ENCODE peak calls at places on chromosomes 5 and 9, in seven cellular contexts. One of them, this sample, is unnamed.

GRCh38 chr5:143064661-143065060 is 294.5 kb downstream of the ARHGAP26 start:
- DNase-seq in colonic mucosa: no peak
- DNase-seq in stimulated activated CD4-positive, alpha-beta T cell treated with anti-CD3 and anti-CD28 coated beads, Interleukin-15, amount 100 ng/mL, for 1 hour: no peak
- DNase-seq in psoas muscle: no peak
- DNase-seq in tibial artery: no peak
- DNase-seq in adipocyte: no peak
- DNase-seq in HT1080: no peak
- DNase-seq in this sample: no peak

GRCh38 chr5:17022296-17022695 is 86.2 kb upstream of the MYO10 start:
- DNase-seq in colonic mucosa: no peak
- DNase-seq in stimulated activated CD4-positive, alpha-beta T cell treated with anti-CD3 and anti-CD28 coated beads, Interleukin-15, amount 100 ng/mL, for 1 hour: no peak
- DNase-seq in psoas muscle: no peak
- DNase-seq in tibial artery: no peak
- DNase-seq in adipocyte: no peak
- DNase-seq in HT1080: peak
- DNase-seq in this sample: no peak

GRCh38 chr5:68268363-68269130 is 53.0 kb downstream of the PIK3R1 start:
- DNase-seq in colonic mucosa: no peak
- DNase-seq in stimulated activated CD4-positive, alpha-beta T cell treated with anti-CD3 and anti-CD28 coated beads, Interleukin-15, amount 100 ng/mL, for 1 hour: no peak
- DNase-seq in psoas muscle: no peak
- DNase-seq in tibial artery: no peak
- DNase-seq in adipocyte: no peak
- DNase-seq in HT1080: no peak
- DNase-seq in this sample: no peak

GRCh38 chr9:112783551-112783954 is 33.0 kb downstream of the SNX30 start:
- DNase-seq in colonic mucosa: peak
- DNase-seq in stimulated activated CD4-positive, alpha-beta T cell treated with anti-CD3 and anti-CD28 coated beads, Interleukin-15, amount 100 ng/mL, for 1 hour: no peak
- DNase-seq in psoas muscle: no peak
- DNase-seq in tibial artery: no peak
- DNase-seq in adipocyte: no peak
- DNase-seq in HT1080: no peak
- DNase-seq in this sample: no peak

GRCh38 chr9:124973807-124974206 is 32.9 kb upstream of the GOLGA1 start:
- DNase-seq in colonic mucosa: no peak
- DNase-seq in stimulated activated CD4-positive, alpha-beta T cell treated with anti-CD3 and anti-CD28 coated beads, Interleukin-15, amount 100 ng/mL, for 1 hour: no peak
- DNase-seq in psoas muscle: no peak
- DNase-seq in tibial artery: no peak
- DNase-seq in adipocyte: no peak
- DNase-seq in HT1080: no peak
- DNase-seq in this sample: no peak

GRCh38 chr5:142871880-142872200 is 101.7 kb downstream of the ARHGAP26 start:
- DNase-seq in colonic mucosa: no peak
- DNase-seq in stimulated activated CD4-positive, alpha-beta T cell treated with anti-CD3 and anti-CD28 coated beads, Interleukin-15, amount 100 ng/mL, for 1 hour: no peak
- DNase-seq in psoas muscle: no peak
- DNase-seq in tibial artery: no peak
- DNase-seq in adipocyte: peak
- DNase-seq in HT1080: no peak
- DNase-seq in this sample: no peak

GRCh38 chr5:133753856-133754255 is 141.5 kb upstream of the FSTL4 start:
- DNase-seq in colonic mucosa: no peak
- DNase-seq in stimulated activated CD4-positive, alpha-beta T cell treated with anti-CD3 and anti-CD28 coated beads, Interleukin-15, amount 100 ng/mL, for 1 hour: no peak
- DNase-seq in psoas muscle: no peak
- DNase-seq in tibial artery: no peak
- DNase-seq in adipocyte: no peak
- DNase-seq in HT1080: peak
- DNase-seq in this sample: no peak

GRCh38 chr5:55763736-55764420 is 26.0 kb downstream of the DDX4 start:
- DNase-seq in colonic mucosa: no peak
- DNase-seq in stimulated activated CD4-positive, alpha-beta T cell treated with anti-CD3 and anti-CD28 coated beads, Interleukin-15, amount 100 ng/mL, for 1 hour: no peak
- DNase-seq in psoas muscle: no peak
- DNase-seq in tibial artery: no peak
- DNase-seq in adipocyte: no peak
- DNase-seq in HT1080: no peak
- DNase-seq in this sample: no peak

GRCh38 chr9:15142903-15143534 is 164.0 kb downstream of the TTC39B start:
- DNase-seq in colonic mucosa: no peak
- DNase-seq in stimulated activated CD4-positive, alpha-beta T cell treated with anti-CD3 and anti-CD28 coated beads, Interleukin-15, amount 100 ng/mL, for 1 hour: no peak
- DNase-seq in psoas muscle: no peak
- DNase-seq in tibial artery: no peak
- DNase-seq in adipocyte: peak
- DNase-seq in HT1080: peak
- DNase-seq in this sample: no peak

GRCh38 chr5:132838516-132839282 is 8.3 kb upstream of the SHROOM1 start:
- DNase-seq in colonic mucosa: peak
- DNase-seq in stimulated activated CD4-positive, alpha-beta T cell treated with anti-CD3 and anti-CD28 coated beads, Interleukin-15, amount 100 ng/mL, for 1 hour: no peak
- DNase-seq in psoas muscle: no peak
- DNase-seq in tibial artery: no peak
- DNase-seq in adipocyte: no peak
- DNase-seq in HT1080: no peak
- DNase-seq in this sample: no peak

GRCh38 chr5:81633471-81633870 is 117.4 kb downstream of the SSBP2 start:
- DNase-seq in colonic mucosa: no peak
- DNase-seq in stimulated activated CD4-positive, alpha-beta T cell treated with anti-CD3 and anti-CD28 coated beads, Interleukin-15, amount 100 ng/mL, for 1 hour: no peak
- DNase-seq in psoas muscle: no peak
- DNase-seq in tibial artery: no peak
- DNase-seq in adipocyte: no peak
- DNase-seq in HT1080: no peak
- DNase-seq in this sample: no peak

GRCh38 chr5:138989720-138990119 is 114.6 kb upstream of the LRRTM2 start:
- DNase-seq in colonic mucosa: no peak
- DNase-seq in stimulated activated CD4-positive, alpha-beta T cell treated with anti-CD3 and anti-CD28 coated beads, Interleukin-15, amount 100 ng/mL, for 1 hour: no peak
- DNase-seq in psoas muscle: no peak
- DNase-seq in tibial artery: peak
- DNase-seq in adipocyte: peak
- DNase-seq in HT1080: peak
- DNase-seq in this sample: no peak

GRCh38 chr5:177491429-177491945 is 5.9 kb downstream of the PDLIM7 start:
- DNase-seq in colonic mucosa: no peak
- DNase-seq in stimulated activated CD4-positive, alpha-beta T cell treated with anti-CD3 and anti-CD28 coated beads, Interleukin-15, amount 100 ng/mL, for 1 hour: no peak
- DNase-seq in psoas muscle: peak
- DNase-seq in tibial artery: peak
- DNase-seq in adipocyte: peak
- DNase-seq in HT1080: peak
- DNase-seq in this sample: no peak

GRCh38 chr9:121852646-121853616 is 201.5 kb downstream of the DAB2IP start:
- DNase-seq in colonic mucosa: no peak
- DNase-seq in stimulated activated CD4-positive, alpha-beta T cell treated with anti-CD3 and anti-CD28 coated beads, Interleukin-15, amount 100 ng/mL, for 1 hour: no peak
- DNase-seq in psoas muscle: peak
- DNase-seq in tibial artery: peak
- DNase-seq in adipocyte: no peak
- DNase-seq in HT1080: no peak
- DNase-seq in this sample: peak

GRCh38 chr5:133534566-133534965 is 77.8 kb downstream of the FSTL4 start:
- DNase-seq in colonic mucosa: no peak
- DNase-seq in stimulated activated CD4-positive, alpha-beta T cell treated with anti-CD3 and anti-CD28 coated beads, Interleukin-15, amount 100 ng/mL, for 1 hour: no peak
- DNase-seq in psoas muscle: no peak
- DNase-seq in tibial artery: no peak
- DNase-seq in adipocyte: no peak
- DNase-seq in HT1080: no peak
- DNase-seq in this sample: no peak

GRCh38 chr5:128645582-128645981 is 107.5 kb upstream of the FBN2 start:
- DNase-seq in colonic mucosa: no peak
- DNase-seq in stimulated activated CD4-positive, alpha-beta T cell treated with anti-CD3 and anti-CD28 coated beads, Interleukin-15, amount 100 ng/mL, for 1 hour: no peak
- DNase-seq in psoas muscle: no peak
- DNase-seq in tibial artery: no peak
- DNase-seq in adipocyte: peak
- DNase-seq in HT1080: no peak
- DNase-seq in this sample: no peak

GRCh38 chr9:90801507-90802289 is at the start of gene SYK:
- DNase-seq in colonic mucosa: peak
- DNase-seq in stimulated activated CD4-positive, alpha-beta T cell treated with anti-CD3 and anti-CD28 coated beads, Interleukin-15, amount 100 ng/mL, for 1 hour: no peak
- DNase-seq in psoas muscle: peak
- DNase-seq in tibial artery: peak
- DNase-seq in adipocyte: no peak
- DNase-seq in HT1080: no peak
- DNase-seq in this sample: no peak

GRCh38 chr5:36728697-36729543 is 122.5 kb downstream of the SLC1A3 start:
- DNase-seq in colonic mucosa: no peak
- DNase-seq in stimulated activated CD4-positive, alpha-beta T cell treated with anti-CD3 and anti-CD28 coated beads, Interleukin-15, amount 100 ng/mL, for 1 hour: no peak
- DNase-seq in psoas muscle: no peak
- DNase-seq in tibial artery: no peak
- DNase-seq in adipocyte: peak
- DNase-seq in HT1080: peak
- DNase-seq in this sample: no peak

GRCh38 chr9:35604578-35605335 is at the start of gene TESK1:
- DNase-seq in colonic mucosa: peak
- DNase-seq in stimulated activated CD4-positive, alpha-beta T cell treated with anti-CD3 and anti-CD28 coated beads, Interleukin-15, amount 100 ng/mL, for 1 hour: peak
- DNase-seq in psoas muscle: peak
- DNase-seq in tibial artery: peak
- DNase-seq in adipocyte: peak
- DNase-seq in HT1080: peak
- DNase-seq in this sample: peak

GRCh38 chr9:71690058-71690691 is 78.1 kb downstream of the CEMIP2 start:
- DNase-seq in colonic mucosa: no peak
- DNase-seq in stimulated activated CD4-positive, alpha-beta T cell treated with anti-CD3 and anti-CD28 coated beads, Interleukin-15, amount 100 ng/mL, for 1 hour: no peak
- DNase-seq in psoas muscle: no peak
- DNase-seq in tibial artery: no peak
- DNase-seq in adipocyte: peak
- DNase-seq in HT1080: peak
- DNase-seq in this sample: no peak

GRCh38 chr5:1029270-1029944 is 20.8 kb downstream of the NKD2 start:
- DNase-seq in colonic mucosa: no peak
- DNase-seq in stimulated activated CD4-positive, alpha-beta T cell treated with anti-CD3 and anti-CD28 coated beads, Interleukin-15, amount 100 ng/mL, for 1 hour: no peak
- DNase-seq in psoas muscle: no peak
- DNase-seq in tibial artery: no peak
- DNase-seq in adipocyte: no peak
- DNase-seq in HT1080: no peak
- DNase-seq in this sample: peak

GRCh38 chr5:87887247-87887646 is 381.4 kb downstream of the TMEM161B start:
- DNase-seq in colonic mucosa: no peak
- DNase-seq in stimulated activated CD4-positive, alpha-beta T cell treated with anti-CD3 and anti-CD28 coated beads, Interleukin-15, amount 100 ng/mL, for 1 hour: no peak
- DNase-seq in psoas muscle: no peak
- DNase-seq in tibial artery: no peak
- DNase-seq in adipocyte: no peak
- DNase-seq in HT1080: no peak
- DNase-seq in this sample: no peak

GRCh38 chr5:27472000-27472763 is 433.8 kb upstream of the CDH9 start:
- DNase-seq in colonic mucosa: no peak
- DNase-seq in stimulated activated CD4-positive, alpha-beta T cell treated with anti-CD3 and anti-CD28 coated beads, Interleukin-15, amount 100 ng/mL, for 1 hour: no peak
- DNase-seq in psoas muscle: no peak
- DNase-seq in tibial artery: no peak
- DNase-seq in adipocyte: peak
- DNase-seq in HT1080: peak
- DNase-seq in this sample: no peak

GRCh38 chr9:88219601-88220000 is 81.3 kb upstream of the SPATA31C2 start:
- DNase-seq in colonic mucosa: no peak
- DNase-seq in stimulated activated CD4-positive, alpha-beta T cell treated with anti-CD3 and anti-CD28 coated beads, Interleukin-15, amount 100 ng/mL, for 1 hour: no peak
- DNase-seq in psoas muscle: no peak
- DNase-seq in tibial artery: no peak
- DNase-seq in adipocyte: peak
- DNase-seq in HT1080: no peak
- DNase-seq in this sample: no peak

GRCh38 chr5:36575367-36575781 is 31.0 kb upstream of the SLC1A3 start:
- DNase-seq in colonic mucosa: no peak
- DNase-seq in stimulated activated CD4-positive, alpha-beta T cell treated with anti-CD3 and anti-CD28 coated beads, Interleukin-15, amount 100 ng/mL, for 1 hour: no peak
- DNase-seq in psoas muscle: no peak
- DNase-seq in tibial artery: no peak
- DNase-seq in adipocyte: peak
- DNase-seq in HT1080: peak
- DNase-seq in this sample: no peak